ENCODE peak calls at places on chromosomes 7 and 10, in nine cellular contexts. H, D, Z, L, S, I, Y, M and B are unnamed samples. For H3K36me3 and H3K27me3, the result is how much of the 10 kb centered on the place peaks cover.

GRCh38 chr7:115618676-115619075 is 411.9 kb downstream of the TFEC start:
- DNase-seq in S (no peak), M (no peak), L (no peak), Z (peak), H (peak), I (no peak), Y (no peak), D (no peak), B (peak)

GRCh38 chr7:20998309-20998708 is 211.6 kb upstream of the SP8 start:
- DNase-seq in S (peak), H (no peak), D (no peak), M (no peak), Z (no peak), Y (no peak), L (no peak), I (no peak), B (no peak)

GRCh38 chr10:132329565-132330485 is 2.2 kb upstream of the LRRC27 start:
- DNase-seq in L (peak), S (peak), I (peak), Z (peak), M (no peak), D (no peak), Y (peak), H (no peak), B (peak)

GRCh38 chr10:117132751-117133231 is 5.3 kb downstream of the VAX1 start:
- DNase-seq in Z (no peak), I (no peak), H (no peak), M (no peak), S (no peak), L (no peak), D (no peak), Y (no peak), B (no peak)

GRCh38 chr7:135714534-135715009 is 13.4 kb downstream of the SLC13A4 start:
- DNase-seq in D (no peak), L (no peak), Y (no peak), M (no peak), Z (peak), I (no peak), H (no peak), S (no peak), B (peak)

GRCh38 chr7:144513332-144513731 is 109.8 kb upstream of the NOBOX start:
- DNase-seq in Y (no peak), Z (no peak), H (no peak), S (no peak), I (peak), M (peak), D (no peak), L (no peak), B (no peak)

GRCh38 chr10:53403688-53404087 is 631.1 kb upstream of the MBL2 start:
- DNase-seq in L (peak), Y (peak), H (no peak), S (peak), D (peak), M (peak), Z (peak), I (peak), B (peak)

GRCh38 chr7:93601363-93601762 is 26.8 kb upstream of the CALCR start:
- DNase-seq in M (peak), S (no peak), Z (no peak), D (no peak), L (no peak), I (no peak), H (no peak), Y (no peak), B (no peak)

GRCh38 chr10:70602665-70603438 is at the start of gene PRF1:
- DNase-seq in M (peak), D (peak), Y (peak), S (no peak), H (no peak), I (no peak), L (peak), Z (no peak), B (no peak)

GRCh38 chr7:154884348-154884920 is 118.5 kb downstream of the PAXIP1 start:
- DNase-seq in S (no peak), H (no peak), M (no peak), D (no peak), I (no peak), Z (no peak), Y (no peak), L (no peak), B (no peak)

GRCh38 chr7:150560486-150560885 is 6.7 kb upstream of the GIMAP4 start:
- DNase-seq in Z (no peak), Y (no peak), L (no peak), D (no peak), S (no peak), M (no peak), I (no peak), H (no peak), B (no peak)

GRCh38 chr10:35127289-35127891 is 744 bp downstream of the CREM start:
- DNase-seq in Y (peak), S (no peak), L (peak), Z (peak), I (peak), M (peak), D (peak), H (peak), B (peak)

GRCh38 chr10:35126530-35127288 is at the start of gene CREM:
- DNase-seq in M (peak), Y (peak), D (peak), S (peak), Z (peak), H (peak), L (peak), I (peak), B (peak)

GRCh38 chr10:35126062-35126529 is 550 bp upstream of the CREM start:
- DNase-seq in L (peak), S (no peak), I (no peak), M (no peak), D (no peak), H (no peak), Z (peak), Y (no peak), B (no peak)

GRCh38 chr10:35130588-35131146 is 4.0 kb downstream of the CREM start:
- DNase-seq in H (no peak), D (no peak), Z (no peak), S (no peak), M (no peak), I (no peak), L (no peak), Y (no peak), B (no peak)

GRCh38 chr10:35129185-35129674 is 2.6 kb downstream of the CREM start:
- DNase-seq in L (no peak), D (no peak), I (no peak), M (no peak), S (no peak), Y (no peak), Z (peak), H (no peak), B (no peak)
- H3K4me3 ChIP-seq in L (no peak), D (no peak), I (no peak), M (no peak), S (no peak), Y (no peak), Z (no peak), H (no peak), B (no peak)

GRCh38 chr10:78551184-78552005 is 517.4 kb upstream of the ZMIZ1 start:
- DNase-seq in D (no peak), H (no peak), S (no peak), M (no peak), Z (no peak), Y (no peak), L (no peak), I (no peak), B (no peak)
- H3K36me3 ChIP-seq in D (under half), H (under half), S (under half), M (under half), Z (under half), Y (under half), L (under half), I (under half), B (under half)

GRCh38 chr10:75404023-75404334 is 2.4 kb upstream of the ZNF503 start:
- DNase-seq in L (no peak), I (no peak), D (no peak), H (no peak), Z (no peak), S (no peak), M (no peak), Y (no peak), B (no peak)

GRCh38 chr10:75406158-75407065 is 4.8 kb upstream of the ZNF503 start:
- DNase-seq in I (no peak), Z (no peak), H (no peak), Y (peak), S (no peak), M (no peak), L (no peak), D (no peak), B (no peak)

GRCh38 chr10:75407296-75407715 is 5.7 kb upstream of the ZNF503 start:
- DNase-seq in S (no peak), L (no peak), Y (peak), H (no peak), D (no peak), Z (no peak), I (no peak), M (no peak), B (no peak)

GRCh38 chr10:75404335-75405200 is 3.0 kb upstream of the ZNF503 start:
- DNase-seq in H (no peak), L (no peak), D (peak), I (peak), Z (no peak), S (no peak), Y (peak), M (peak), B (no peak)

GRCh38 chr10:75405201-75406143 is 3.9 kb upstream of the ZNF503 start:
- DNase-seq in I (no peak), L (no peak), H (no peak), D (peak), Y (peak), Z (no peak), S (no peak), M (peak), B (no peak)
- H3K27me3 ChIP-seq in I (under half), L (half or more), H (under half), D (under half), Y (under half), Z (under half), S (under half), M (under half), B (under half)

GRCh38 chr10:86167101-86167761 is 199.4 kb downstream of the GRID1 start:
- DNase-seq in D (no peak), Z (no peak), H (no peak), I (no peak), M (no peak), S (no peak), L (peak), Y (no peak), B (no peak)
- H3K4me3 ChIP-seq in D (no peak), Z (no peak), H (no peak), I (no peak), M (no peak), S (no peak), L (no peak), Y (no peak), B (no peak)

GRCh38 chr10:79184649-79185048 is 115.9 kb downstream of the ZMIZ1 start:
- DNase-seq in Y (no peak), Z (no peak), D (no peak), H (no peak), M (no peak), I (no peak), L (no peak), S (no peak), B (no peak)
- H3K36me3 ChIP-seq in Y (under half), Z (under half), D (under half), H (under half), M (under half), I (under half), L (under half), S (under half), B (half or more)

DNA sequence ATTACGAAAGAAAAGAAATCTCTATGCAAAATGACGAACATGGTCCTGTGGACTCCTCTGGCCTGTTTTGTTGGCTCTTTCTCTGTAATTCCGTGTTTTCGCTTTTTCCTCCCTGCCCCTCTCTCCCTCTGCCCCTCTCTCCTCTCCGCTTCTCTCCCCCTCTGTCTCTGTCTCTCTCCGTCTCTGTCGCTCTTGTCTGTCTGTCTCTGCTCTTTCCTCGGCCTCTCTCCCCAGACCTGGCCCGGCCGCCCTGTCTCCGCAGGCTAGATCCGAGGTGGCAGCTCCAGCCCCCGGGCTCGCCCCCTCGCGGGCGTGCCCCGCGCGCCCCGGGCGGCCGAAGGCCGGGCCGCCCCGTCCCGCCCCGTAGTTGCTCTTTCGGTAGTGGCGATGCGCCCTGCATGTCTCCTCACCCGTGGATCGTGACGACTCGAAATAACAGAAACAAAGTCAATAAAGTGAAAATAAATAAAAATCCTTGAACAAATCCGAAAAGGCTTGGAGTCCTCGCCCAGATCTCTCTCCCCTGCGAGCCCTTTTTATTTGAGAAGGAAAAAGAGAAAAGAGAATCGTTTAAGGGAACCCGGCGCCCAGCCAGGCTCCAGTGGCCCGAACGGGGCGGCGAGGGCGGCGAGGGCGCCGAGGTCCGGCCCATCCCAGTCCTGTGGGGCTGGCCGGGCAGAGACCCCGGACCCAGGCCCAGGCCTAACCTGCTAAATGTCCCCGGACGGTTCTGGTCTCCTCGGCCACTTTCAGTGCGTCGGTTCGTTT is 83.5 kb upstream of the SLF2 start:
- DNase-seq in D (no peak), S (no peak), L (no peak), Y (no peak), H (no peak), Z (no peak), I (peak), M (no peak), B (no peak)
- H3K27me3 ChIP-seq in D (half or more), S (half or more), L (half or more), Y (half or more), H (half or more), Z (half or more), I (half or more), M (half or more), B (half or more)

DNA sequence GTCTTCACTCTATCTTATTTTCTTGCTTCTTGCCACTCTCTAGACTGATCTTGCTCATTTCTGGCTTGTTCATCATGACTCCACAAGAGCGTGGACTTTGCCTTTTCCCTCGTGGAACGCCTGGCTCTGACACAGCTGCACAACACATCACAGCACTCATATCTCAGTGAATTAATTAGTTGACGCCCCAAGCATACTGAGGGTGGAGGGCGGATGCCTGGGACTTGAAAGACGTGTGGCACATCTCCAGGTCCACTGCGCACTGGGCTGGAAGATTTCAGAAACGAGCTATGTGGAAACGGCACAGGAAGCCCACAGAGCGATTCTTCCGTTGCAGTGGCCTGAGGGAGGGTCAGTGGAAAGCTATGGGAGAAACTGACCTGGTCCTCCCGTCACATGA is 23.6 kb upstream of the PLEKHA1 start:
- DNase-seq in D (no peak), L (no peak), S (no peak), M (no peak), Y (no peak), H (no peak), I (no peak), Z (no peak), B (no peak)
- H3K4me3 ChIP-seq in D (no peak), L (no peak), S (no peak), M (no peak), Y (no peak), H (no peak), I (no peak), Z (no peak), B (no peak)

GRCh38 chr7:98242342-98242741 is 9.7 kb downstream of the TECPR1 start:
- DNase-seq in Z (no peak), I (no peak), Y (no peak), M (no peak), D (no peak), L (no peak), H (no peak), S (no peak), B (no peak)

GRCh38 chr7:98242934-98243333 is 9.1 kb downstream of the TECPR1 start:
- DNase-seq in I (no peak), Z (no peak), D (no peak), Y (no peak), L (no peak), H (no peak), M (no peak), S (no peak), B (no peak)

GRCh38 chr7:98238976-98239375 is 13.1 kb downstream of the TECPR1 start:
- DNase-seq in D (no peak), S (no peak), Y (no peak), H (no peak), L (no peak), I (no peak), Z (peak), M (no peak), B (no peak)

GRCh38 chr7:98240961-98241673 is 10.9 kb downstream of the TECPR1 start:
- DNase-seq in Y (no peak), M (peak), S (no peak), L (no peak), I (peak), H (no peak), Z (peak), D (peak), B (no peak)

DNA sequence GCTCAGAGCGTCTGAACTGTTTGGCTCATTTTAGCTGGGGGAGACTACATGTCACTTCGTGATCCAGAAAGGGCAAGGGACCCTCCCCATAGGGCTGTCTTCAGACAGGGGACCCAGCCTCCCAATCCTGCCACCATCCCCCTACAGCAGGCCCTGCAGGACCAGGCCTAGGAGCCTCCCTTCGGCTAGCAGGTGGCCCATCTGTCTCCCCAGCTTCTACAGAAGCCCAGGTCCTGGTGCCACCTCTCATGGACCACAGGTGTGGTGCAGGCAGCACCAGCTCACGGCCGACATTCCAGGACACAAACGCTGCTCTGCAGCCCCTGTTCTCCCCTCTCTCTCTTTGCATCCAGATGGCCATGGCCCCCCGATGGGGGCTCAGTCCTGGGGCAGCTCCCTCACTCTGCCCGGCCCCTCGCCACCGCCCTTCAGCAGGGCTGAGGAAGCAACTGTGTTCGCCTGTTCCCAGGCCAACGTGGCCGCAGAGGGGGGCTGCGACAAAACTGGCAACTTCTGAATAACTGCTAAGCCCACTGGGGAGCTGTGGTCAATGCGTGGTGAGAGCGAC is 10.3 kb downstream of the TECPR1 start:
- DNase-seq in L (no peak), Y (no peak), H (no peak), S (no peak), I (no peak), Z (no peak), D (no peak), M (no peak), B (no peak)
- H3K36me3 ChIP-seq in L (half or more), Y (half or more), H (under half), S (under half), I (under half), Z (under half), D (under half), M (under half), B (under half)